ENCODE peak calls at places on chromosomes 13 and 19, in five cellular contexts. U is neuronal stem cell; B is activated CD8-positive, alpha-beta memory T cell treated with anti-CD3 and anti-CD28 coated beads for 4 hours; W is anterior cingulate cortex; S is T-cell. I is an unnamed sample.

GRCh38 chr13:44703371-44703770 is 127.2 kb upstream of the TSC22D1 start:
- DNase-seq in B (no peak), S (no peak), U (no peak), W (no peak), I (peak)

GRCh38 chr13:31797154-31797775 is 57.9 kb downstream of the RXFP2 start:
- DNase-seq in W (no peak), S (no peak), U (peak), B (no peak), I (peak)

GRCh38 chr13:35501721-35502235 is 25.3 kb upstream of the MAB21L1 start:
- DNase-seq in B (no peak), U (no peak), S (no peak), W (no peak), I (no peak)

GRCh38 chr19:42270346-42271044 is 1.4 kb downstream of the CIC start:
- DNase-seq in B (no peak), W (no peak), U (no peak), S (peak), I (peak)

GRCh38 chr13:102667911-102668310 is 26.9 kb downstream of the METTL21C start:
- DNase-seq in U (no peak), S (no peak), W (no peak), B (no peak), I (no peak)

GRCh38 chr13:41461527-41462124 is 4.3 kb downstream of the RGCC start:
- DNase-seq in W (no peak), U (no peak), S (no peak), B (no peak), I (no peak)

GRCh38 chr13:72544042-72544441 is 183.4 kb downstream of the MZT1 start:
- DNase-seq in U (no peak), W (no peak), S (no peak), B (no peak), I (no peak)

GRCh38 chr19:2507109-2507508 is 31.2 kb downstream of the GADD45B start:
- DNase-seq in S (peak), W (no peak), U (no peak), B (no peak), I (peak)

GRCh38 chr19:57708641-57709354 is at the start of gene ZNF154:
- DNase-seq in S (peak), U (peak), W (peak), B (no peak), I (no peak)

GRCh38 chr13:79581870-79582315 is 100.9 kb downstream of the NDFIP2 start:
- DNase-seq in U (no peak), W (no peak), B (no peak), S (no peak), I (peak)

GRCh38 chr19:58059003-58059671 is at the start of gene ZNF135:
- DNase-seq in S (peak), U (peak), W (peak), B (peak), I (no peak)

GRCh38 chr13:53151692-53152421 is 123.2 kb downstream of the OLFM4 start:
- DNase-seq in W (no peak), S (no peak), U (peak), B (no peak), I (peak)

GRCh38 chr19:49301165-49301865 is 23.7 kb downstream of the SLC6A16 start:
- DNase-seq in B (peak), S (peak), U (peak), W (no peak), I (peak)

GRCh38 chr13:96632536-96633320 is 361.5 kb downstream of the OXGR1 start:
- DNase-seq in W (no peak), B (no peak), U (no peak), S (no peak), I (no peak)

GRCh38 chr19:16040642-16041041 is 35.7 kb upstream of the TPM4 start:
- DNase-seq in S (no peak), B (no peak), W (no peak), U (no peak), I (no peak)

GRCh38 chr13:97719759-97720158 is 233.7 kb upstream of the IPO5 start:
- DNase-seq in W (no peak), U (no peak), S (no peak), B (no peak), I (peak)

GRCh38 chr13:113929628-113930615 is 44.0 kb downstream of the C13orf46 start:
- DNase-seq in S (no peak), U (no peak), B (no peak), W (no peak), I (no peak)

GRCh38 chr19:21022996-21023395 is 2.5 kb downstream of the ZNF430 start:
- DNase-seq in S (no peak), U (no peak), W (no peak), B (no peak), I (peak)

GRCh38 chr13:99399623-99399974 is 92.4 kb upstream of the GPR183 start:
- DNase-seq in W (no peak), B (no peak), U (no peak), S (no peak), I (no peak)

GRCh38 chr19:10420444-10421239 is at the start of gene PDE4A:
- DNase-seq in U (no peak), W (no peak), B (no peak), S (peak), I (peak)

GRCh38 chr13:99012539-99012938 is 34.7 kb upstream of the DOCK9 start:
- DNase-seq in S (no peak), B (no peak), W (no peak), U (no peak), I (no peak)

GRCh38 chr19:7507884-7508283 is 8.0 kb upstream of the ZNF358 start:
- DNase-seq in B (no peak), W (no peak), S (no peak), U (no peak), I (peak)

GRCh38 chr13:113390874-113391497 is 27.1 kb upstream of the GRTP1 start:
- DNase-seq in S (no peak), W (no peak), B (no peak), U (no peak), I (no peak)

GRCh38 chr13:99926014-99926731 is 45.4 kb downstream of the ZIC5 start:
- DNase-seq in W (no peak), U (no peak), B (no peak), S (no peak), I (no peak)

GRCh38 chr13:44653261-44653660 is 77.1 kb upstream of the TSC22D1 start:
- DNase-seq in U (no peak), B (no peak), S (no peak), W (no peak), I (no peak)

GRCh38 chr19:58350871-58351557 is 2.3 kb downstream of the A1BG start:
- DNase-seq in W (no peak), S (no peak), B (no peak), U (no peak), I (no peak)

GRCh38 chr13:113046066-113046882 is 59.3 kb upstream of the F7 start:
- DNase-seq in U (no peak), S (no peak), B (no peak), W (no peak), I (no peak)

GRCh38 chr19:43782311-43782660 is 1.5 kb upstream of the KCNN4 start:
- DNase-seq in U (no peak), S (no peak), W (no peak), B (no peak), I (no peak)

GRCh38 chr19:8373867-8374813 is 10.2 kb downstream of the ANGPTL4 start:
- DNase-seq in S (no peak), U (no peak), W (no peak), B (no peak), I (peak)

GRCh38 chr13:50085063-50085462 is 69.8 kb downstream of the KCNRG start:
- DNase-seq in U (peak), W (no peak), S (no peak), B (no peak), I (peak)

GRCh38 chr13:52377898-52378297 is 28.1 kb downstream of the THSD1 start:
- DNase-seq in B (no peak), U (no peak), W (no peak), S (no peak), I (no peak)

GRCh38 chr19:48332662-48333466 is 7.5 kb downstream of the EMP3 start:
- DNase-seq in U (peak), B (peak), W (peak), S (peak), I (peak)

GRCh38 chr19:6532244-6532999 is 1.6 kb downstream of the TNFSF9 start:
- DNase-seq in S (no peak), B (no peak), W (no peak), U (no peak), I (no peak)

I was measured in MCF 10A.